ENCODE peak calls at places on chromosomes 6 and 20, in seven cellular contexts. B, U, O, A, G, C and K are unnamed samples. For H3K9me3, the result is how much of the 10 kb centered on the place peaks cover.

GRCh38 chr6:27584326-27584725 is 111.4 kb upstream of the ZNF184 start:
- DNase-seq in C (no peak), B (no peak), U (no peak), O (no peak), A (no peak), G (no peak), K (no peak)

GRCh38 chr6:96520039-96520850 is 1.4 kb upstream of the UFL1 start:
- DNase-seq in B (no peak), A (peak), G (no peak), U (no peak), C (no peak), O (peak), K (no peak)

GRCh38 chr6:3825331-3825831 is 23.8 kb upstream of the FAM50B start:
- DNase-seq in C (peak), G (no peak), B (no peak), O (peak), U (peak), A (peak), K (no peak)

GRCh38 chr6:161412795-161413194 is 138.9 kb upstream of the AGPAT4 start:
- DNase-seq in G (no peak), U (no peak), C (no peak), B (no peak), O (no peak), A (no peak), K (no peak)

GRCh38 chr6:167824591-167825041 is 2.1 kb upstream of the AFDN start:
- DNase-seq in O (no peak), B (no peak), G (no peak), U (no peak), C (no peak), A (no peak), K (no peak)

GRCh38 chr20:15895560-15896084 is 677.6 kb downstream of the KIF16B start:
- DNase-seq in C (no peak), O (no peak), G (no peak), B (no peak), A (no peak), U (no peak), K (no peak)

GRCh38 chr6:159715168-159715567 is 12.1 kb upstream of the WTAP start:
- DNase-seq in A (no peak), B (no peak), G (no peak), O (no peak), C (no peak), U (no peak), K (no peak)

GRCh38 chr6:24761193-24761835 is 13.4 kb upstream of the GMNN start:
- DNase-seq in B (no peak), U (no peak), O (no peak), A (peak), C (no peak), G (no peak), K (no peak)

GRCh38 chr6:14706378-14706929 is 539.4 kb upstream of the JARID2 start:
- DNase-seq in A (no peak), B (no peak), C (no peak), U (peak), O (peak), G (no peak), K (peak)

GRCh38 chr20:63673951-63674350 is 15.8 kb downstream of the RTEL1 start:
- DNase-seq in C (no peak), G (no peak), U (no peak), A (no peak), B (no peak), O (no peak), K (peak)

GRCh38 chr20:57094991-57095390 is 171.4 kb downstream of the BMP7 start:
- DNase-seq in B (no peak), O (no peak), U (no peak), G (peak), A (no peak), C (no peak), K (peak)

DNA sequence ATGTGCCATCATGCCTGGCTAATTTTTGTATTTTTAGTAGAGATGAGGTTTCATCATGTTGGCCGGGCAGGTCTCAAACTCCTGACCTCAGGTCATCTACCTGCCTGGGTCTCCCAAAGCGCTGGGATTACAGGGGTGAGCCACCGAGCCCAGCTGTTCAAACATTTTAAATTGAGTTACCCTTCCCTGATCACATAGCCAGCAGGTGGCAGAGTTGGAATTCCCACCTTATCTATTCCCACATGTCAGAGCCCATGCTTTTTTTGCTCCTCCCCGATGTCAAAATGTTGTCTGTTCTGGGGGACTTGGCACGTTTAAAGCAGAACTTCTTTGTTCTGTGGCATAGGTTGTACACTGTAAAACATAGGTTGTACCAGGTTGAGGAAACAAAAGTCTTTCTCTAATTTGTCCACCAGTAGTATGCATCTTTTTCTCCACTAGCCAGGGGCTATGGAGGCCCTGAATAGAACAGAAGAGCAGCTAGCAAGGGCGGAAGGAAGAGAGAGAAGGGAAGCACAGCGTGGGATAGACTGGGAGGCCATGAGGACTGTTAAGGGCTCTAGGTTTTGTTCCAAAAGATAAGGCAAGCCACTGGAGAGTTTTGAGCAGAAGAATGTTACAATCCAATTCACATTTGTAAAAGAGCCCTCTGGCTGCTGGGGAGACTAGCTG is 7.3 kb upstream of the LBP start:
- DNase-seq in O (no peak), C (no peak), A (peak), G (no peak), B (no peak), U (no peak), K (no peak)
- TF ChIP-seq CTCF in O (no peak), C (no peak), A (peak), G (no peak), B (no peak), U (peak), K (peak)

GRCh38 chr20:49346682-49347081 is 68.8 kb upstream of the ZNFX1 start:
- DNase-seq in G (no peak), C (no peak), O (no peak), A (no peak), B (no peak), U (no peak), K (no peak)
- H3K9me3 ChIP-seq in G (under half), C (under half), O (under half), A (under half), B (under half), U (under half), K (under half)

GRCh38 chr6:30500421-30501069 is 11.2 kb downstream of the HLA-E start:
- DNase-seq in G (no peak), A (no peak), C (no peak), O (no peak), U (peak), B (no peak), K (no peak)
- H3K4me3 ChIP-seq in G (peak), A (no peak), C (no peak), O (no peak), U (no peak), B (peak), K (no peak)

GRCh38 chr6:138774370-138774769 is 801 bp downstream of the CCDC28A start:
- DNase-seq in U (peak), A (no peak), G (no peak), O (no peak), B (no peak), C (no peak), K (no peak)
- TF ChIP-seq CTCF in U (no peak), A (no peak), G (no peak), O (no peak), B (no peak), C (no peak), K (no peak)